ENCODE peak calls at places on chromosomes 12 and 14, in eight cellular contexts. F is gastrocnemius medialis; O is activated naive CD4-positive, alpha-beta T cell treated with anti-CD3 and anti-CD28 coated beads for 36 hours; X is T-helper 2 cell; I is NCI-H1092 treated with DMSO at 0.1 percent for 48 hours; Q is NCI-H1694; D is NCI-H2081; E is GM23248. R is an unnamed sample.

GRCh38 chr12:105142259-105142658 is 34.7 kb downstream of the WASHC4 start:
- DNase-seq in F (no peak), O (no peak), X (no peak), I (no peak), Q (no peak), D (no peak), E (no peak), R (no peak)

GRCh38 chr12:111024205-111024794 is 103.9 kb upstream of the MYL2 start:
- DNase-seq in F (peak; percentile 6), O (peak; percentile 68), X (peak; percentile 9), I (peak; percentile 0), Q (peak; percentile 17), D (peak; percentile 7), E (peak; percentile 70), R (peak; percentile 64)

GRCh38 chr12:45353944-45354343 is 138.0 kb downstream of the ANO6 start:
- DNase-seq in F (no peak), O (no peak), X (no peak), I (no peak), Q (no peak), D (no peak), E (no peak), R (no peak)

GRCh38 chr14:60514378-60515243 is 5.7 kb downstream of the SIX6 start:
- DNase-seq in F (peak; percentile 14), O (no peak), X (peak; percentile 30), I (peak; percentile 92), Q (peak; percentile 48), D (peak; percentile 72), E (peak; percentile 32), R (no peak)

GRCh38 chr12:112716099-112717093 is 75.2 kb upstream of the RPH3A start:
- DNase-seq in F (no peak), O (no peak), X (peak; percentile 3), I (no peak), Q (peak; percentile 2), D (no peak), E (peak; percentile 12), R (no peak)

GRCh38 chr14:77603654-77604270 is 12.7 kb downstream of the SPTLC2 start:
- DNase-seq in F (no peak), O (peak; percentile 22), X (no peak), I (no peak), Q (peak; percentile 43), D (no peak), E (no peak), R (no peak)

GRCh38 chr12:6292606-6293005 is 17.9 kb upstream of the PLEKHG6 start:
- DNase-seq in F (no peak), O (no peak), X (no peak), I (no peak), Q (no peak), D (no peak), E (peak; percentile 92), R (no peak)

GRCh38 chr12:62802981-62803380 is 132.0 kb downstream of the PPM1H start:
- DNase-seq in F (no peak), O (no peak), X (no peak), I (peak; percentile 61), Q (no peak), D (no peak), E (no peak), R (no peak)

GRCh38 chr12:51771008-51771407 is 77.5 kb downstream of the FIGNL2 start:
- DNase-seq in F (no peak), O (no peak), X (no peak), I (no peak), Q (no peak), D (no peak), E (peak; percentile 50), R (no peak)